ENCODE peak calls at places on chromosomes 6 and 20, in four cellular contexts. One of them, this sample, is unnamed.

GRCh38 chr6:25637946-25638345 is 14.1 kb upstream of the SCGN start:
- DNase-seq in aorta: no peak
- DNase-seq in mesendoderm: peak; percentile 67
- DNase-seq in neuronal stem cell: no peak
- DNase-seq in this sample: peak; percentile 20

GRCh38 chr6:100724696-100725095 is 156.4 kb downstream of the ASCC3 start:
- DNase-seq in aorta: no peak
- DNase-seq in mesendoderm: no peak
- DNase-seq in neuronal stem cell: no peak
- DNase-seq in this sample: no peak

GRCh38 chr20:64069209-64069613 is 6.2 kb downstream of the TCEA2 start:
- DNase-seq in aorta: no peak
- DNase-seq in mesendoderm: no peak
- DNase-seq in neuronal stem cell: no peak
- DNase-seq in this sample: no peak

GRCh38 chr20:38143238-38143645 is 21.8 kb downstream of the TGM2 start:
- DNase-seq in aorta: peak; percentile 51
- DNase-seq in mesendoderm: peak; percentile 37
- DNase-seq in neuronal stem cell: no peak
- DNase-seq in this sample: peak; percentile 95

GRCh38 chr6:158191032-158191431 is 22.9 kb downstream of the GTF2H5 start:
- DNase-seq in aorta: no peak
- DNase-seq in mesendoderm: no peak
- DNase-seq in neuronal stem cell: no peak
- DNase-seq in this sample: no peak

GRCh38 chr6:46011241-46012085 is 4.2 kb downstream of the CLIC5 start:
- DNase-seq in aorta: no peak
- DNase-seq in mesendoderm: no peak
- DNase-seq in neuronal stem cell: no peak
- DNase-seq in this sample: peak; percentile 90

GRCh38 chr6:167136376-167136775 is 13.5 kb downstream of the CCR6 start:
- DNase-seq in aorta: no peak
- DNase-seq in mesendoderm: no peak
- DNase-seq in neuronal stem cell: no peak
- DNase-seq in this sample: no peak

GRCh38 chr6:112216699-112217551 is 37.4 kb downstream of the LAMA4 start:
- DNase-seq in aorta: no peak
- DNase-seq in mesendoderm: peak; percentile 48
- DNase-seq in neuronal stem cell: no peak
- DNase-seq in this sample: no peak

GRCh38 chr6:17633465-17634188 is 33.5 kb downstream of the FAM8A1 start:
- DNase-seq in aorta: no peak
- DNase-seq in mesendoderm: no peak
- DNase-seq in neuronal stem cell: no peak
- DNase-seq in this sample: no peak

GRCh38 chr6:95203153-95203754 is 374.1 kb upstream of the MANEA start:
- DNase-seq in aorta: no peak
- DNase-seq in mesendoderm: peak; percentile 70
- DNase-seq in neuronal stem cell: peak; percentile 17
- DNase-seq in this sample: peak; percentile 18

GRCh38 chr6:41732601-41733348 is 2.6 kb downstream of the TFEB start:
- DNase-seq in aorta: peak; percentile 66
- DNase-seq in mesendoderm: peak; percentile 30
- DNase-seq in neuronal stem cell: no peak
- DNase-seq in this sample: peak; percentile 18

GRCh38 chr6:152070556-152070955 is 263.1 kb downstream of the ESR1 start:
- DNase-seq in aorta: no peak
- DNase-seq in mesendoderm: no peak
- DNase-seq in neuronal stem cell: no peak
- DNase-seq in this sample: no peak

GRCh38 chr6:16731503-16732018 is 29.7 kb downstream of the ATXN1 start:
- DNase-seq in aorta: no peak
- DNase-seq in mesendoderm: no peak
- DNase-seq in neuronal stem cell: no peak
- DNase-seq in this sample: peak; percentile 62

GRCh38 chr6:169162249-169162967 is 91.2 kb downstream of the THBS2 start:
- DNase-seq in aorta: no peak
- DNase-seq in mesendoderm: no peak
- DNase-seq in neuronal stem cell: no peak
- DNase-seq in this sample: no peak

GRCh38 chr20:43043887-43044286 is 145.8 kb downstream of the PTPRT start:
- DNase-seq in aorta: no peak
- DNase-seq in mesendoderm: peak; percentile 22
- DNase-seq in neuronal stem cell: no peak
- DNase-seq in this sample: no peak

GRCh38 chr6:154852700-154853099 is 119.5 kb downstream of the SCAF8 start:
- DNase-seq in aorta: no peak
- DNase-seq in mesendoderm: no peak
- DNase-seq in neuronal stem cell: no peak
- DNase-seq in this sample: no peak

GRCh38 chr6:18342223-18342622 is 44.9 kb upstream of the RNF144B start:
- DNase-seq in aorta: no peak
- DNase-seq in mesendoderm: no peak
- DNase-seq in neuronal stem cell: no peak
- DNase-seq in this sample: no peak

GRCh38 chr20:44095831-44096230 is 91.2 kb downstream of the JPH2 start:
- DNase-seq in aorta: no peak
- DNase-seq in mesendoderm: no peak
- DNase-seq in neuronal stem cell: no peak
- DNase-seq in this sample: no peak

GRCh38 chr6:160974304-160974771 is 17.2 kb upstream of the MAP3K4 start:
- DNase-seq in aorta: peak; percentile 86
- DNase-seq in mesendoderm: peak; percentile 34
- DNase-seq in neuronal stem cell: no peak
- DNase-seq in this sample: no peak

GRCh38 chr20:36202891-36203338 is 33.4 kb upstream of the AAR2 start:
- DNase-seq in aorta: peak; percentile 89
- DNase-seq in mesendoderm: peak; percentile 78
- DNase-seq in neuronal stem cell: peak; percentile 65
- DNase-seq in this sample: peak; percentile 58

GRCh38 chr6:28235912-28236452 is 10.9 kb downstream of the ZSCAN9 start:
- DNase-seq in aorta: no peak
- DNase-seq in mesendoderm: peak; percentile 40
- DNase-seq in neuronal stem cell: no peak
- DNase-seq in this sample: no peak

GRCh38 chr6:161139766-161140553 is 133.9 kb downstream of the AGPAT4 start:
- DNase-seq in aorta: peak; percentile 79
- DNase-seq in mesendoderm: no peak
- DNase-seq in neuronal stem cell: no peak
- DNase-seq in this sample: peak; percentile 54

GRCh38 chr6:6881438-6882267 is 226.1 kb upstream of the RREB1 start:
- DNase-seq in aorta: no peak
- DNase-seq in mesendoderm: peak; percentile 56
- DNase-seq in neuronal stem cell: no peak
- DNase-seq in this sample: no peak

GRCh38 chr20:61185181-61185580 is 66.9 kb upstream of the CDH4 start:
- DNase-seq in aorta: no peak
- DNase-seq in mesendoderm: no peak
- DNase-seq in neuronal stem cell: no peak
- DNase-seq in this sample: no peak

GRCh38 chr6:152669894-152670293 is 27.8 kb upstream of the MYCT1 start:
- DNase-seq in aorta: no peak
- DNase-seq in mesendoderm: peak; percentile 53
- DNase-seq in neuronal stem cell: no peak
- DNase-seq in this sample: no peak

GRCh38 chr6:125173341-125173740 is 19.8 kb downstream of the TPD52L1 start:
- DNase-seq in aorta: no peak
- DNase-seq in mesendoderm: no peak
- DNase-seq in neuronal stem cell: no peak
- DNase-seq in this sample: no peak

GRCh38 chr6:28643017-28643740 is 117.5 kb downstream of the GPX5 start:
- DNase-seq in aorta: no peak
- DNase-seq in mesendoderm: peak; percentile 97
- DNase-seq in neuronal stem cell: no peak
- DNase-seq in this sample: no peak

GRCh38 chr20:23159256-23159922 is 73.3 kb upstream of the CD93 start:
- DNase-seq in aorta: no peak
- DNase-seq in mesendoderm: no peak
- DNase-seq in neuronal stem cell: no peak
- DNase-seq in this sample: no peak

GRCh38 chr6:139888691-139889122 is 514.3 kb upstream of the CITED2 start:
- DNase-seq in aorta: no peak
- DNase-seq in mesendoderm: peak; percentile 97
- DNase-seq in neuronal stem cell: peak; percentile 90
- DNase-seq in this sample: no peak

GRCh38 chr6:150723056-150723658 is 123.5 kb downstream of the PLEKHG1 start:
- DNase-seq in aorta: no peak
- DNase-seq in mesendoderm: no peak
- DNase-seq in neuronal stem cell: no peak
- DNase-seq in this sample: no peak

GRCh38 chr20:40571625-40572024 is 117.4 kb downstream of the MAFB start:
- DNase-seq in aorta: no peak
- DNase-seq in mesendoderm: no peak
- DNase-seq in neuronal stem cell: no peak
- DNase-seq in this sample: no peak

DNA sequence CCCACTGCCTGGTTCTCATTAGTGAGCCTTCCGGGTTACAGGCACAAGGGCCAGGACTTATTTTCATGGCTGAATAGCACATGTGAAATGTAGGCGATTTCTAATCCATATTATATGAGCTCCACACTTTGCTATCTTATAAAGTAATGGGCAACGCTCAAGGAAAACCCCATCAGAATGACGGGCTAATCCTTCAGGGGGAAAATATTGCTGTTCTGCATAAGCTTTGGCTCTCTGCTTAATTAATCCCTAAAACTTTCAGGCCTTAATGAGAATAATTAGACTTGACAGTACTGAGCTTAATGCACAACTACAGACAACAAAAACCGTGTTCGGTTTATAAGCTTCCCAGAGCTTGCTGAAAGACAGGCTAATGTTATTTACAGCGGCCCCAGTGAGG is 164.3 kb downstream of the CD83 start:
- DNase-seq in aorta: no peak
- DNase-seq in mesendoderm: no peak
- DNase-seq in neuronal stem cell: no peak
- DNase-seq in this sample: no peak
- H3K4me1 ChIP-seq in aorta: peaks cover 1% of the 10 kb centered on the region
- H3K4me1 ChIP-seq in mesendoderm: peaks cover 2% of the 10 kb centered on the region
- H3K4me1 ChIP-seq in neuronal stem cell: peaks cover 10% of the 10 kb centered on the region
- H3K4me1 ChIP-seq in this sample: no peaks in the 10 kb centered on the region

GRCh38 chr6:105609375-105609991 is 206.6 kb upstream of the PREP start:
- DNase-seq in aorta: peak; percentile 63
- DNase-seq in mesendoderm: no peak
- DNase-seq in neuronal stem cell: no peak
- DNase-seq in this sample: no peak
- H3K27ac ChIP-seq in aorta: no peak overlapping the region
- H3K27ac ChIP-seq in mesendoderm: no peak overlapping the region
- H3K27ac ChIP-seq in neuronal stem cell: no peak overlapping the region
- H3K27ac ChIP-seq in this sample: peak overlapping the region; percentile 92

GRCh38 chr6:33192105-33192646 is at the start of gene COL11A2:
- DNase-seq in aorta: no peak
- DNase-seq in mesendoderm: no peak
- DNase-seq in neuronal stem cell: no peak
- DNase-seq in this sample: no peak
- H3K4me3 ChIP-seq in aorta: no peak within 1 kb of the TSS
- H3K4me3 ChIP-seq in mesendoderm: peak within 1 kb of the TSS; percentile 65
- H3K4me3 ChIP-seq in neuronal stem cell: no peak within 1 kb of the TSS
- H3K4me3 ChIP-seq in this sample: no peak within 1 kb of the TSS

GRCh38 chr6:2055914-2056313 is 189.5 kb downstream of the GMDS start:
- DNase-seq in aorta: no peak
- DNase-seq in mesendoderm: no peak
- DNase-seq in neuronal stem cell: no peak
- DNase-seq in this sample: no peak

GRCh38 chr6:2053691-2054090 is 191.7 kb downstream of the GMDS start:
- DNase-seq in aorta: no peak
- DNase-seq in mesendoderm: no peak
- DNase-seq in neuronal stem cell: no peak
- DNase-seq in this sample: no peak

GRCh38 chr6:2055143-2055542 is 190.3 kb downstream of the GMDS start:
- DNase-seq in aorta: no peak
- DNase-seq in mesendoderm: no peak
- DNase-seq in neuronal stem cell: no peak
- DNase-seq in this sample: no peak

DNA sequence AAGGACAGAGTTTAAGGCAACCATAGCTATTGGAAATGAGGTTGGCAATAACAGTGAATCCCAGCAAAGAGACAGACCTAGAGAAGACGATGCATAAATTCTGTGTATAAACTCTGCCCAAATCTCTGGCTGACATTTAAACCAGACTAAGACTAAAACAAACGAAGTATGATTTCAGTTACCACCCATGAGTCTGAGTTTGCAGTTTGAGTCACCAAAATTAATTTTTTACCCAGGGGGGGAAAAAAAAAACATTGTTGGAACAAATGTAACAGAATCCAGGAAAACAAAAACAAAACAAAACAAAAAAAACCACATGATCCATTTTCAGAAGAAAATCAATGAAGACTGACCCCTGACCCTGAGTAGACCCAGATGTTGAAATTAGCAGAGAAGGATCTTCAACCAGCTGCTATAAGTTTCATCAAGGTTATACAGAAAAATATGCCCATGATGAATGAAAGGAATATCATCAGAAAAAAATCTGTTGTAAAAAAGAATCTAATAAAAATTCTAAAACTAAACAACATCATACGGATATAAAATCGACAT is 190.8 kb downstream of the GMDS start:
- DNase-seq in aorta: no peak
- DNase-seq in mesendoderm: no peak
- DNase-seq in neuronal stem cell: no peak
- DNase-seq in this sample: no peak
- H3K4me1 ChIP-seq in aorta: no peaks in the 10 kb centered on the region
- H3K4me1 ChIP-seq in mesendoderm: no peaks in the 10 kb centered on the region
- H3K4me1 ChIP-seq in neuronal stem cell: no peaks in the 10 kb centered on the region
- H3K4me1 ChIP-seq in this sample: no peaks in the 10 kb centered on the region

This sample was measured in small intestine.